ENCODE peak calls at places on chromosomes 13 and 19, in six cellular contexts. E, X, N, Z, R and T are unnamed samples.

GRCh38 chr13:33676700-33677048 is 141.3 kb upstream of the RFC3 start:
- DNase-seq in E (peak; percentile 73), X (no peak), N (peak; percentile 73), Z (no peak), R (no peak), T (peak; percentile 30)

GRCh38 chr19:45442927-45443461 is 19.3 kb upstream of the ERCC1 start:
- DNase-seq in E (peak; percentile 66), X (peak; percentile 67), N (peak; percentile 61), Z (no peak), R (no peak), T (peak; percentile 44)

GRCh38 chr13:84574851-84575250 is 692.6 kb upstream of the SLITRK1 start:
- DNase-seq in E (no peak), X (no peak), N (peak; percentile 54), Z (peak; percentile 6), R (no peak), T (no peak)

GRCh38 chr13:106143930-106144709 is 391.3 kb downstream of the EFNB2 start:
- DNase-seq in E (no peak), X (no peak), N (peak; percentile 60), Z (peak; percentile 63), R (no peak), T (no peak)

GRCh38 chr19:5012688-5013457 is 44.0 kb downstream of the KDM4B start:
- DNase-seq in E (no peak), X (no peak), N (no peak), Z (no peak), R (no peak), T (no peak)

GRCh38 chr19:16457195-16457953 is 14.4 kb downstream of the EPS15L1 start:
- DNase-seq in E (peak; percentile 65), X (no peak), N (peak; percentile 67), Z (no peak), R (no peak), T (peak; percentile 50)

GRCh38 chr13:104006625-104007061 is 940.4 kb upstream of the SLC10A2 start:
- DNase-seq in E (no peak), X (no peak), N (peak; percentile 28), Z (no peak), R (no peak), T (no peak)

GRCh38 chr13:24741791-24742190 is 22.2 kb upstream of the RNF17 start:
- DNase-seq in E (no peak), X (no peak), N (no peak), Z (no peak), R (no peak), T (no peak)

GRCh38 chr19:34577531-34578101 is 96.1 kb downstream of the WTIP start:
- DNase-seq in E (no peak), X (no peak), N (no peak), Z (no peak), R (no peak), T (no peak)

GRCh38 chr19:58059681-58060080 is 599 bp downstream of the ZNF135 start:
- DNase-seq in E (no peak), X (no peak), N (no peak), Z (no peak), R (no peak), T (no peak)

GRCh38 chr19:12694641-12695040 is 1.8 kb downstream of the FBXW9 start:
- DNase-seq in E (no peak), X (no peak), N (no peak), Z (no peak), R (no peak), T (no peak)

GRCh38 chr19:31316201-31316951 is 32.9 kb downstream of the TSHZ3 start:
- DNase-seq in E (no peak), X (no peak), N (peak; percentile 86), Z (no peak), R (no peak), T (peak; percentile 61)

GRCh38 chr13:24215732-24216131 is 55.2 kb downstream of the SPATA13 start:
- DNase-seq in E (peak; percentile 52), X (no peak), N (peak; percentile 63), Z (no peak), R (no peak), T (peak; percentile 78)

GRCh38 chr13:110645750-110646149 is 30.4 kb downstream of the NAXD start:
- DNase-seq in E (no peak), X (no peak), N (no peak), Z (no peak), R (no peak), T (no peak)

GRCh38 chr19:6127716-6128335 is 7.6 kb upstream of the ACSBG2 start:
- DNase-seq in E (no peak), X (no peak), N (peak; percentile 7), Z (no peak), R (no peak), T (no peak)

GRCh38 chr19:14112809-14113385 is 4.7 kb downstream of the PRKACA start:
- DNase-seq in E (peak; percentile 72), X (no peak), N (no peak), Z (no peak), R (no peak), T (no peak)

GRCh38 chr13:114017028-114017630 is 43.3 kb upstream of the C13orf46 start:
- DNase-seq in E (peak; percentile 25), X (no peak), N (peak; percentile 48), Z (no peak), R (no peak), T (no peak)

GRCh38 chr13:44561352-44561751 is 14.8 kb downstream of the TSC22D1 start:
- DNase-seq in E (no peak), X (no peak), N (no peak), Z (no peak), R (no peak), T (no peak)

GRCh38 chr19:45406165-45406956 is at the start of gene POLR1G:
- DNase-seq in E (peak; percentile 83), X (peak; percentile 90), N (peak; percentile 88), Z (peak; percentile 88), R (peak; percentile 69), T (peak; percentile 72)

GRCh38 chr13:28754698-28755545 is 36.2 kb upstream of the SLC46A3 start:
- DNase-seq in E (peak; percentile 44), X (no peak), N (peak; percentile 84), Z (no peak), R (no peak), T (no peak)

GRCh38 chr13:112877496-112877895 is 91.5 kb upstream of the MCF2L start:
- DNase-seq in E (peak; percentile 17), X (peak; percentile 37), N (no peak), Z (no peak), R (no peak), T (no peak)

GRCh38 chr19:7500811-7501450 is 12.1 kb upstream of the PEX11G start:
- DNase-seq in E (no peak), X (peak; percentile 86), N (no peak), Z (peak; percentile 63), R (peak; percentile 27), T (no peak)

GRCh38 chr19:8251025-8251472 is 41.9 kb downstream of the CERS4 start:
- DNase-seq in E (peak; percentile 95), X (no peak), N (no peak), Z (no peak), R (no peak), T (peak; percentile 40)

GRCh38 chr13:40777166-40777956 is 6.4 kb upstream of the MRPS31 start:
- DNase-seq in E (no peak), X (no peak), N (peak; percentile 71), Z (peak; percentile 58), R (no peak), T (no peak)

GRCh38 chr19:11230621-11231386 is 8.6 kb upstream of the ANGPTL8 start:
- DNase-seq in E (no peak), X (no peak), N (no peak), Z (no peak), R (no peak), T (no peak)

GRCh38 chr19:52786078-52786463 is 520 bp downstream of the ZNF600 start:
- DNase-seq in E (peak; percentile 28), X (peak; percentile 52), N (no peak), Z (peak; percentile 8), R (no peak), T (peak; percentile 21)